ENCODE peak calls at places on chromosomes 12 and 14, in five cellular contexts. One of them, this sample, is unnamed.

GRCh38 chr12:130198663-130199060 is 36.4 kb downstream of the FZD10 start:
- DNase-seq in K562: no peak
- DNase-seq in transverse colon: no peak
- DNase-seq in sigmoid colon: no peak
- DNase-seq in breast epithelium: no peak
- DNase-seq in this sample: no peak

GRCh38 chr14:30283822-30284446 is 275.0 kb upstream of the G2E3 start:
- DNase-seq in K562: peak; percentile 44
- DNase-seq in transverse colon: no peak
- DNase-seq in sigmoid colon: no peak
- DNase-seq in breast epithelium: no peak
- DNase-seq in this sample: no peak

GRCh38 chr14:56702515-56702914 is 107.8 kb downstream of the OTX2 start:
- DNase-seq in K562: no peak
- DNase-seq in transverse colon: no peak
- DNase-seq in sigmoid colon: no peak
- DNase-seq in breast epithelium: no peak
- DNase-seq in this sample: no peak

GRCh38 chr14:104784846-104785707 is 10.5 kb downstream of the AKT1 start:
- DNase-seq in K562: no peak
- DNase-seq in transverse colon: no peak
- DNase-seq in sigmoid colon: no peak
- DNase-seq in breast epithelium: no peak
- DNase-seq in this sample: no peak

GRCh38 chr12:30874455-30875313 is 51.9 kb upstream of the TSPAN11 start:
- DNase-seq in K562: no peak
- DNase-seq in transverse colon: no peak
- DNase-seq in sigmoid colon: no peak
- DNase-seq in breast epithelium: no peak
- DNase-seq in this sample: no peak

GRCh38 chr14:32820182-32820581 is 118.5 kb upstream of the NPAS3 start:
- DNase-seq in K562: no peak
- DNase-seq in transverse colon: no peak
- DNase-seq in sigmoid colon: no peak
- DNase-seq in breast epithelium: no peak
- DNase-seq in this sample: no peak

GRCh38 chr12:16526693-16527092 is 79.3 kb downstream of the LMO3 start:
- DNase-seq in K562: no peak
- DNase-seq in transverse colon: no peak
- DNase-seq in sigmoid colon: no peak
- DNase-seq in breast epithelium: no peak
- DNase-seq in this sample: no peak

GRCh38 chr14:64423987-64424386 is 35.8 kb downstream of the MTHFD1 start:
- DNase-seq in K562: no peak
- DNase-seq in transverse colon: no peak
- DNase-seq in sigmoid colon: no peak
- DNase-seq in breast epithelium: no peak
- DNase-seq in this sample: no peak

GRCh38 chr14:104223101-104223809 is 84.9 kb downstream of the KIF26A start:
- DNase-seq in K562: peak; percentile 63
- DNase-seq in transverse colon: peak; percentile 38
- DNase-seq in sigmoid colon: no peak
- DNase-seq in breast epithelium: no peak
- DNase-seq in this sample: no peak

GRCh38 chr12:91098942-91099341 is 12.4 kb downstream of the LUM start:
- DNase-seq in K562: no peak
- DNase-seq in transverse colon: no peak
- DNase-seq in sigmoid colon: peak; percentile 75
- DNase-seq in breast epithelium: no peak
- DNase-seq in this sample: no peak

GRCh38 chr14:105532735-105533141 is 6.4 kb downstream of the TMEM121 start:
- DNase-seq in K562: peak; percentile 43
- DNase-seq in transverse colon: no peak
- DNase-seq in sigmoid colon: peak; percentile 58
- DNase-seq in breast epithelium: no peak
- DNase-seq in this sample: no peak

GRCh38 chr14:59454131-59454530 is 11.0 kb downstream of the GPR135 start:
- DNase-seq in K562: no peak
- DNase-seq in transverse colon: no peak
- DNase-seq in sigmoid colon: no peak
- DNase-seq in breast epithelium: no peak
- DNase-seq in this sample: no peak

GRCh38 chr14:78202976-78203375 is 32.8 kb downstream of the NRXN3 start:
- DNase-seq in K562: no peak
- DNase-seq in transverse colon: no peak
- DNase-seq in sigmoid colon: no peak
- DNase-seq in breast epithelium: no peak
- DNase-seq in this sample: no peak

GRCh38 chr12:131773582-131774221 is 54.5 kb upstream of the MMP17 start:
- DNase-seq in K562: no peak
- DNase-seq in transverse colon: peak; percentile 26
- DNase-seq in sigmoid colon: no peak
- DNase-seq in breast epithelium: peak; percentile 43
- DNase-seq in this sample: no peak

GRCh38 chr12:122094735-122095561 is 16.4 kb downstream of the MLXIP start:
- DNase-seq in K562: peak; percentile 60
- DNase-seq in transverse colon: no peak
- DNase-seq in sigmoid colon: peak; percentile 61
- DNase-seq in breast epithelium: no peak
- DNase-seq in this sample: no peak

GRCh38 chr12:214005-214736 is at the start of gene SLC6A12:
- DNase-seq in K562: no peak
- DNase-seq in transverse colon: no peak
- DNase-seq in sigmoid colon: no peak
- DNase-seq in breast epithelium: no peak
- DNase-seq in this sample: no peak

DNA sequence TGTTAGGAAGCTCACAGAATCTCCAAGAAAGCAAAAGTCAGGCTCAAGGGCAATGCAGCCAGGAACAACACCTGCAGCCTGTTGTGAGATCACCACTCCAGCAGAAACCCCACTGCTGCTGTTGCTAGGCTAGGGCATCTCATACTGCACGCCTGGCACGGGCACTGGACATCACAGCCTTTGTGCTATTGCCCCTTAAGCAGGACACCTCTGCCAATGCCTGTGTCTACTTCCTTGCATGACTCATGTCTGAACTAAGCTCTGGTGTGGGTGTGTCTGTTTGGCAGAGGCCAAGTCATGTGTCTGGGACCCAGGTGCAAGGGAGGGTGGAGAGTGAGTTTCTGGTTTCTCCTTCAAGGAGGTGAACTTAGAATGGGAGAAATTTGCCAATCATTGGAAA is 10.0 kb upstream of the DDX47 start:
- DNase-seq in K562: peak; percentile 75
- DNase-seq in transverse colon: peak; percentile 85
- DNase-seq in sigmoid colon: peak; percentile 77
- DNase-seq in breast epithelium: peak; percentile 75
- DNase-seq in this sample: peak; percentile 90
- TF ChIP-seq POLR2AphosphoS5 in K562: no peak
- TF ChIP-seq POLR2AphosphoS5 in transverse colon: peak; percentile 69
- TF ChIP-seq POLR2AphosphoS5 in sigmoid colon: no peak
- TF ChIP-seq POLR2AphosphoS5 in breast epithelium: peak; percentile 36
- TF ChIP-seq POLR2AphosphoS5 in this sample: peak; percentile 96

GRCh38 chr12:127555071-127555470 is 711.9 kb upstream of the TMEM132C start:
- DNase-seq in K562: no peak
- DNase-seq in transverse colon: no peak
- DNase-seq in sigmoid colon: no peak
- DNase-seq in breast epithelium: no peak
- DNase-seq in this sample: no peak
- TF ChIP-seq POLR2AphosphoS5 in K562: no peak
- TF ChIP-seq POLR2AphosphoS5 in transverse colon: no peak
- TF ChIP-seq POLR2AphosphoS5 in sigmoid colon: no peak
- TF ChIP-seq POLR2AphosphoS5 in breast epithelium: no peak
- TF ChIP-seq POLR2AphosphoS5 in this sample: no peak

GRCh38 chr12:9237286-9237685 is 29.1 kb upstream of the PZP start:
- DNase-seq in K562: no peak
- DNase-seq in transverse colon: no peak
- DNase-seq in sigmoid colon: no peak
- DNase-seq in breast epithelium: no peak
- DNase-seq in this sample: no peak

GRCh38 chr12:9241301-9241700 is 33.1 kb upstream of the PZP start:
- DNase-seq in K562: no peak
- DNase-seq in transverse colon: no peak
- DNase-seq in sigmoid colon: no peak
- DNase-seq in breast epithelium: no peak
- DNase-seq in this sample: no peak

GRCh38 chr12:9240776-9241175 is 32.6 kb upstream of the PZP start:
- DNase-seq in K562: no peak
- DNase-seq in transverse colon: no peak
- DNase-seq in sigmoid colon: no peak
- DNase-seq in breast epithelium: no peak
- DNase-seq in this sample: no peak

DNA sequence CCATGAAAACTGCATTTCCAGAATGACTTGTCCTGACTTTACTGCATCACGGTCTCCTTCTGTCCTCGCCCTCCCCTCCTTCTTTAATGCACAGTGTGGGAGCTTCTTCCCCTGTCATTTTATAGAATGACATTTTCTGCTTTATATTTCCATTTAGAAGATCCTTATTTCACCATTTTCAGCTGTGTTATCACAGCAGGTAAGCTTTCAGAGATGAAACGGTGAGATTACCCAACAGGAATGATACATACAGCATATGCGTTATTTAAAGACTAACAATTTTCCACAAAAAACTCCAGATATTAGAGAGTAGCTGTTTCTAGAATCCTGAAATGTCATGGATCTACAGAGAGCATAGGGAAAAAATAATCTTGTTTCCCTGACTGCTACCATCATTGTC is 27.3 kb upstream of the PZP start:
- DNase-seq in K562: no peak
- DNase-seq in transverse colon: no peak
- DNase-seq in sigmoid colon: no peak
- DNase-seq in breast epithelium: no peak
- DNase-seq in this sample: no peak
- TF ChIP-seq POLR2AphosphoS5 in K562: no peak
- TF ChIP-seq POLR2AphosphoS5 in transverse colon: no peak
- TF ChIP-seq POLR2AphosphoS5 in sigmoid colon: no peak
- TF ChIP-seq POLR2AphosphoS5 in breast epithelium: no peak
- TF ChIP-seq POLR2AphosphoS5 in this sample: no peak

GRCh38 chr12:52415870-52416750 is 10.0 kb upstream of the KRT82 start:
- DNase-seq in K562: no peak
- DNase-seq in transverse colon: peak; percentile 26
- DNase-seq in sigmoid colon: peak; percentile 90
- DNase-seq in breast epithelium: no peak
- DNase-seq in this sample: no peak
- TF ChIP-seq POLR2AphosphoS5 in K562: no peak
- TF ChIP-seq POLR2AphosphoS5 in transverse colon: peak; percentile 72
- TF ChIP-seq POLR2AphosphoS5 in sigmoid colon: peak; percentile 90
- TF ChIP-seq POLR2AphosphoS5 in breast epithelium: peak; percentile 41
- TF ChIP-seq POLR2AphosphoS5 in this sample: peak; percentile 22

GRCh38 chr14:31323419-31323818 is 96.9 kb downstream of the HEATR5A start:
- DNase-seq in K562: no peak
- DNase-seq in transverse colon: no peak
- DNase-seq in sigmoid colon: no peak
- DNase-seq in breast epithelium: no peak
- DNase-seq in this sample: no peak
- TF ChIP-seq POLR2AphosphoS5 in K562: no peak
- TF ChIP-seq POLR2AphosphoS5 in transverse colon: no peak
- TF ChIP-seq POLR2AphosphoS5 in sigmoid colon: no peak
- TF ChIP-seq POLR2AphosphoS5 in breast epithelium: no peak
- TF ChIP-seq POLR2AphosphoS5 in this sample: no peak

GRCh38 chr12:124743479-124744272 is 120.0 kb downstream of the SCARB1 start:
- DNase-seq in K562: no peak
- DNase-seq in transverse colon: no peak
- DNase-seq in sigmoid colon: no peak
- DNase-seq in breast epithelium: no peak
- DNase-seq in this sample: no peak
- TF ChIP-seq POLR2AphosphoS5 in K562: no peak
- TF ChIP-seq POLR2AphosphoS5 in transverse colon: no peak
- TF ChIP-seq POLR2AphosphoS5 in sigmoid colon: peak; percentile 21
- TF ChIP-seq POLR2AphosphoS5 in breast epithelium: no peak
- TF ChIP-seq POLR2AphosphoS5 in this sample: no peak

GRCh38 chr12:64675795-64676194 is 65.5 kb downstream of the RASSF3 start:
- DNase-seq in K562: no peak
- DNase-seq in transverse colon: peak; percentile 55
- DNase-seq in sigmoid colon: peak; percentile 83
- DNase-seq in breast epithelium: no peak
- DNase-seq in this sample: no peak
- TF ChIP-seq POLR2AphosphoS5 in K562: no peak
- TF ChIP-seq POLR2AphosphoS5 in transverse colon: peak; percentile 9
- TF ChIP-seq POLR2AphosphoS5 in sigmoid colon: peak; percentile 60
- TF ChIP-seq POLR2AphosphoS5 in breast epithelium: no peak
- TF ChIP-seq POLR2AphosphoS5 in this sample: no peak